ENCODE peak calls at places on chromosome 1, in four cellular contexts. Z is HCT116, I is DMS153, T is GM19239. C is an unnamed sample.

GRCh38 chr1:179077396-179077795 is 4.5 kb upstream of the TOR3A start:
- DNase-seq in Z (no peak), I (no peak), T (no peak), C (no peak)

GRCh38 chr1:154265586-154265985 is 6.8 kb upstream of the HAX1 start:
- DNase-seq in Z (no peak), I (no peak), T (no peak), C (no peak)

GRCh38 chr1:94596260-94596659 is 54.7 kb upstream of the F3 start:
- DNase-seq in Z (no peak), I (no peak), T (no peak), C (no peak)

GRCh38 chr1:231040019-231040799 is at the start of gene FAM89A:
- DNase-seq in Z (peak), I (no peak), T (peak), C (no peak)

GRCh38 chr1:203626910-203627246 is 246 bp downstream of the ATP2B4 start:
- DNase-seq in Z (no peak), I (no peak), T (no peak), C (no peak)

GRCh38 chr1:28887418-28887834 is 26.9 kb upstream of the EPB41 start:
- DNase-seq in Z (no peak), I (no peak), T (no peak), C (no peak)

GRCh38 chr1:205077158-205077933 is 6.9 kb downstream of the TMEM81 start:
- DNase-seq in Z (no peak), I (no peak), T (no peak), C (no peak)

GRCh38 chr1:67535474-67535873 is 105.3 kb upstream of the SERBP1 start:
- DNase-seq in Z (peak), I (peak), T (peak), C (peak)

GRCh38 chr1:162997499-162998285 is 71.5 kb upstream of the RGS4 start:
- DNase-seq in Z (no peak), I (no peak), T (no peak), C (no peak)

GRCh38 chr1:116538527-116538926 is 32.3 kb downstream of the CD58 start:
- DNase-seq in Z (peak), I (no peak), T (no peak), C (no peak)

GRCh38 chr1:171484760-171485374 is 463 bp upstream of the PRRC2C start:
- DNase-seq in Z (no peak), I (no peak), T (no peak), C (no peak)

GRCh38 chr1:18094096-18094495 is 13.5 kb upstream of the IGSF21 start:
- DNase-seq in Z (no peak), I (no peak), T (no peak), C (no peak)

GRCh38 chr1:15660151-15660550 is 24.0 kb upstream of the PLEKHM2 start:
- DNase-seq in Z (no peak), I (no peak), T (no peak), C (no peak)

GRCh38 chr1:236172041-236172579 is 29.8 kb downstream of the GPR137B start:
- DNase-seq in Z (no peak), I (no peak), T (no peak), C (no peak)

GRCh38 chr1:78715181-78715661 is 65.6 kb downstream of the IFI44 start:
- DNase-seq in Z (no peak), I (no peak), T (no peak), C (no peak)

GRCh38 chr1:61280457-61280856 is 198.1 kb downstream of the NFIA start:
- DNase-seq in Z (no peak), I (no peak), T (no peak), C (no peak)